ENCODE peak calls at places on chromosomes 4 and X, in nine cellular contexts. E, H, Q, W, F, U, M, J and C are unnamed samples.

GRCh38 chr4:159463235-159463634 is 360.4 kb downstream of the RAPGEF2 start:
- DNase-seq in H (no peak), E (no peak), W (no peak), U (no peak), M (no peak), Q (no peak), F (no peak), J (no peak), C (no peak)

GRCh38 chrX:20270557-20270880 is 3.8 kb upstream of the RPS6KA3 start:
- DNase-seq in H (no peak), M (no peak), F (no peak), J (no peak), Q (no peak), E (no peak), W (no peak), U (no peak), C (no peak)

GRCh38 chrX:64265265-64265664 is 34.9 kb upstream of the ASB12 start:
- DNase-seq in J (no peak), M (no peak), F (no peak), Q (no peak), E (peak), W (no peak), U (no peak), H (no peak), C (no peak)

GRCh38 chr4:40672528-40673522 is 43.2 kb upstream of the RBM47 start:
- DNase-seq in M (peak), H (no peak), U (no peak), E (peak), F (peak), Q (no peak), J (peak), W (peak), C (peak)

GRCh38 chr4:174867893-174868292 is 38.8 kb upstream of the GLRA3 start:
- DNase-seq in U (no peak), Q (no peak), E (no peak), H (no peak), J (no peak), F (no peak), M (no peak), W (no peak), C (no peak)

GRCh38 chrX:40039887-40040286 is 57.9 kb downstream of the BCOR start:
- DNase-seq in H (no peak), U (no peak), J (no peak), F (no peak), Q (no peak), E (no peak), W (no peak), M (no peak), C (no peak)

GRCh38 chrX:24395775-24396174 is 35.3 kb downstream of the SUPT20HL1 start:
- DNase-seq in F (peak), W (peak), U (peak), E (peak), J (peak), M (peak), H (peak), Q (no peak), C (peak)

GRCh38 chrX:124098089-124098488 is 136.6 kb downstream of the STAG2 start:
- DNase-seq in M (no peak), Q (no peak), H (peak), J (peak), F (peak), E (peak), W (peak), U (no peak), C (no peak)

GRCh38 chr4:72677886-72678285 is 108.9 kb upstream of the ADAMTS3 start:
- DNase-seq in E (no peak), H (no peak), M (no peak), U (no peak), W (no peak), Q (no peak), F (no peak), J (no peak), C (no peak)

GRCh38 chr4:165714650-165715049 is 158.4 kb upstream of the TLL1 start:
- DNase-seq in Q (no peak), W (no peak), M (no peak), U (no peak), F (no peak), E (no peak), J (no peak), H (no peak), C (no peak)

GRCh38 chr4:48090621-48091020 is 43.4 kb downstream of the TXK start:
- DNase-seq in H (no peak), M (no peak), U (no peak), J (no peak), E (no peak), F (no peak), Q (no peak), W (no peak), C (no peak)

GRCh38 chr4:159451006-159451405 is 348.1 kb downstream of the RAPGEF2 start:
- DNase-seq in W (no peak), Q (no peak), E (no peak), M (no peak), U (no peak), H (no peak), F (no peak), J (no peak), C (no peak)

GRCh38 chr4:73780834-73781233 is 40.5 kb downstream of the CXCL8 start:
- DNase-seq in M (no peak), F (no peak), Q (no peak), H (no peak), E (no peak), W (no peak), U (no peak), J (no peak), C (no peak)

GRCh38 chr4:182897601-182898478 is 19.3 kb downstream of the DCTD start:
- DNase-seq in Q (no peak), W (no peak), J (no peak), F (no peak), E (no peak), M (no peak), H (no peak), U (no peak), C (no peak)

GRCh38 chr4:177119693-177120092 is 190.0 kb upstream of the NEIL3 start:
- DNase-seq in E (no peak), F (no peak), W (no peak), J (no peak), U (no peak), Q (no peak), M (no peak), H (no peak), C (no peak)

GRCh38 chrX:103520391-103520790 is 1.1 kb upstream of the RAB40A start:
- DNase-seq in F (no peak), E (no peak), J (no peak), W (no peak), U (no peak), M (no peak), Q (no peak), H (no peak), C (no peak)

GRCh38 chr4:86816463-86817107 is 32.6 kb downstream of the SLC10A6 start:
- DNase-seq in M (peak), U (peak), H (peak), J (no peak), W (no peak), E (no peak), Q (no peak), F (peak), C (no peak)

GRCh38 chr4:21191304-21191703 is 491.0 kb downstream of the PACRGL start:
- DNase-seq in H (no peak), F (no peak), J (no peak), M (no peak), W (no peak), E (no peak), U (no peak), Q (no peak), C (no peak)

GRCh38 chrX:101265869-101266428 is 25.2 kb downstream of the TAF7L start:
- DNase-seq in E (no peak), U (no peak), F (peak), W (no peak), Q (no peak), H (no peak), J (peak), M (no peak), C (peak)

GRCh38 chr4:142703694-142704309 is 142.3 kb downstream of the INPP4B start:
- DNase-seq in E (no peak), W (peak), H (no peak), F (no peak), Q (no peak), U (no peak), J (no peak), M (no peak), C (no peak)

GRCh38 chr4:138602664-138603063 is 360.5 kb upstream of the SLC7A11 start:
- DNase-seq in J (no peak), H (no peak), M (no peak), Q (no peak), E (no peak), W (no peak), F (no peak), U (no peak), C (no peak)

GRCh38 chr4:35975617-35976355 is 268.5 kb downstream of the ARAP2 start:
- DNase-seq in Q (no peak), F (no peak), E (no peak), W (no peak), J (no peak), U (no peak), M (no peak), H (no peak), C (no peak)

GRCh38 chr4:156829194-156829593 is 142.4 kb downstream of the PDGFC start:
- DNase-seq in U (peak), F (no peak), E (no peak), W (no peak), Q (no peak), H (no peak), M (no peak), J (no peak), C (no peak)

GRCh38 chrX:70755850-70756249 is 152.7 kb downstream of the TEX11 start:
- DNase-seq in U (no peak), J (no peak), M (no peak), E (no peak), Q (peak), F (no peak), H (no peak), W (no peak), C (no peak)

GRCh38 chrX:154596290-154596929 is 11.5 kb downstream of the CTAG1A start:
- DNase-seq in Q (no peak), E (peak), M (no peak), J (no peak), W (peak), F (no peak), U (no peak), H (no peak), C (no peak)

GRCh38 chr4:98601719-98602118 is 56.7 kb downstream of the TSPAN5 start:
- DNase-seq in F (peak), Q (no peak), J (no peak), U (no peak), M (no peak), H (no peak), E (no peak), W (no peak), C (no peak)

GRCh38 chrX:69759921-69760625 is 144.2 kb downstream of the EDA start:
- DNase-seq in U (no peak), F (no peak), W (no peak), M (no peak), Q (no peak), E (no peak), H (peak), J (no peak), C (no peak)

GRCh38 chr4:182604953-182605352 is 312.2 kb downstream of the DCTD start:
- DNase-seq in Q (no peak), J (peak), W (no peak), M (no peak), F (no peak), H (no peak), U (no peak), E (no peak), C (peak)